ENCODE peak calls at places on chromosomes 7 and 10, in five cellular contexts. U is heart left ventricle, Z is psoas muscle, B is A549, T is right lobe of liver. S is an unnamed sample.
A peak's percentile ranks its signal among the peaks of the same experiment; 100 is the strongest.

GRCh38 chr10:132977807-132978206 is 35.4 kb upstream of the CFAP46 start:
- DNase-seq in U (no peak), B (no peak), T (peak; percentile 11), Z (peak; percentile 19), S (no peak)

GRCh38 chr10:48470115-48470892 is 134.6 kb downstream of the ARHGAP22 start:
- DNase-seq in T (no peak), Z (peak; percentile 33), B (no peak), U (no peak), S (no peak)

GRCh38 chr10:133270204-133270603 is 6.5 kb downstream of the ADAM8 start:
- DNase-seq in B (no peak), T (no peak), U (no peak), Z (no peak), S (no peak)

GRCh38 chr10:24251547-24251946 is 42.6 kb downstream of the KIAA1217 start:
- DNase-seq in T (no peak), Z (no peak), B (no peak), U (no peak), S (no peak)

GRCh38 chr10:124674768-124675222 is 69.4 kb downstream of the FAM53B start:
- DNase-seq in B (no peak), T (peak; percentile 52), Z (peak; percentile 78), U (no peak), S (no peak)

GRCh38 chr10:74419491-74420466 is 268.8 kb downstream of the ADK start:
- DNase-seq in B (peak; percentile 25), Z (no peak), T (no peak), U (no peak), S (no peak)

GRCh38 chr10:124145109-124145860 is 51.9 kb upstream of the CHST15 start:
- DNase-seq in Z (peak; percentile 88), U (peak; percentile 77), T (peak; percentile 77), B (no peak), S (peak; percentile 81)

GRCh38 chr7:43784030-43785001 is 25.8 kb downstream of the BLVRA start:
- DNase-seq in U (no peak), T (no peak), Z (no peak), B (no peak), S (no peak)

GRCh38 chr10:22321156-22321711 is 335 bp downstream of the BMI1 start:
- DNase-seq in U (peak; percentile 70), Z (peak; percentile 86), B (peak; percentile 46), T (peak; percentile 82), S (peak; percentile 64)

GRCh38 chr7:19982841-19983835 is 209.7 kb upstream of the TMEM196 start:
- DNase-seq in T (no peak), B (no peak), Z (no peak), U (peak; percentile 28), S (no peak)

GRCh38 chr10:132144086-132144485 is 42.7 kb upstream of the DPYSL4 start:
- DNase-seq in U (peak; percentile 15), Z (no peak), B (no peak), T (peak; percentile 37), S (no peak)

DNA sequence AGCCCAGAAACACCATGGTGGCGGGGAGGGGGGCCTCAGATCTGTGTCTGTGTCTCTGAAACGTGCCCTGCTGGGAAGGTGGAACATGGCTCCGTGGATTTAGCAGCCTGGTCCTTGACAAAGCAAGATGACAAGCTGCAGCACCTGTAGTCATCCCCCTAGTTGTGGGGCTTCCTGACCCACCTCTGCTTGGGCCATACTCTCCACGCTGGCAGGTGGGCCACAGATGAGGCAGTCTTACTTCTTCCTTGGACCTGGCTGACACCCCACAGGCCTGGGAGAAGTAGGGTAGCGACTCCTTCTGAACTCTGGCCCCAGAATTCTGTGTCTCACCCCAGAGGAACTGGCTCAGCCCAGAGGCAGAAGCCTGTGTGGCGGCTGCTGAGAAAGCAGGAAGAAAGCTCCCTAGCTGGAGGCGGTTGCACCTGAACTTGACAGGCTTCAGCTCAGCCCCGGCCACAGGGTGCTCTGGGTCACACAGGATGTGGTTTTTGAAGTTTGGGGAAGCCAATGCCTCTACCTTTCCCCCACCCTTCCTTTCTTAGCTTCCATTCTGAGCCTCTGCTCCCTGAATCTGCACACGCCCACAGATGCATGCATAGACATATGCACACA is 113.9 kb downstream of the ABLIM1 start:
- DNase-seq in U (no peak), Z (no peak), T (no peak), B (no peak), S (no peak)
- H3K4me3 ChIP-seq in U (no peak overlapping the region), Z (no peak overlapping the region), T (no peak overlapping the region), B (no peak overlapping the region), S (no peak overlapping the region)

GRCh38 chr10:77507313-77507712 is 130.3 kb downstream of the KCNMA1 start:
- DNase-seq in B (no peak), U (no peak), Z (no peak), T (no peak), S (no peak)

GRCh38 chr10:77506517-77506916 is 131.1 kb downstream of the KCNMA1 start:
- DNase-seq in Z (no peak), T (no peak), B (no peak), U (no peak), S (no peak)

GRCh38 chr10:77505431-77506334 is 131.9 kb downstream of the KCNMA1 start:
- DNase-seq in Z (no peak), B (peak; percentile 28), T (no peak), U (no peak), S (no peak)

GRCh38 chr10:77504196-77504869 is 133.3 kb downstream of the KCNMA1 start:
- DNase-seq in U (no peak), Z (no peak), B (no peak), T (no peak), S (no peak)

GRCh38 chr10:77504870-77505257 is 132.7 kb downstream of the KCNMA1 start:
- DNase-seq in B (peak; percentile 49), U (no peak), Z (no peak), T (no peak), S (no peak)
- H3K4me1 ChIP-seq in B (peaks cover 65% of the 10 kb centered on the region), U (peaks cover 4% of the 10 kb centered on the region), Z (peaks cover 26% of the 10 kb centered on the region), T (peaks cover under 1% of the 10 kb centered on the region), S (no peaks in the 10 kb centered on the region)

GRCh38 chr7:33050425-33051318 is 11.9 kb downstream of the NT5C3A start:
- DNase-seq in B (peak; percentile 39), U (no peak), T (no peak), Z (no peak), S (no peak)
- H3K4me3 ChIP-seq in B (no peak overlapping the region), U (peak overlapping the region; percentile 15), T (no peak overlapping the region), Z (peak overlapping the region; percentile 42), S (peak overlapping the region; percentile 5)

GRCh38 chr7:130909161-130909836 is 175.3 kb upstream of the KLF14 start:
- DNase-seq in B (no peak), Z (no peak), T (no peak), U (no peak), S (no peak)
- H3K4me1 ChIP-seq in B (peaks cover 60% of the 10 kb centered on the region), Z (peaks cover 65% of the 10 kb centered on the region), T (peaks cover 50% of the 10 kb centered on the region), U (peaks cover 42% of the 10 kb centered on the region), S (peaks cover 77% of the 10 kb centered on the region)

GRCh38 chr7:100825760-100826545 is 1.4 kb downstream of the EPHB4 start:
- DNase-seq in T (peak; percentile 42), Z (peak; percentile 24), U (no peak), B (no peak), S (no peak)
- H3K4me3 ChIP-seq in T (peak overlapping the region; percentile 70), Z (peak overlapping the region; percentile 67), U (peak overlapping the region; percentile 80), B (peak overlapping the region; percentile 100), S (peak overlapping the region; percentile 71)

DNA sequence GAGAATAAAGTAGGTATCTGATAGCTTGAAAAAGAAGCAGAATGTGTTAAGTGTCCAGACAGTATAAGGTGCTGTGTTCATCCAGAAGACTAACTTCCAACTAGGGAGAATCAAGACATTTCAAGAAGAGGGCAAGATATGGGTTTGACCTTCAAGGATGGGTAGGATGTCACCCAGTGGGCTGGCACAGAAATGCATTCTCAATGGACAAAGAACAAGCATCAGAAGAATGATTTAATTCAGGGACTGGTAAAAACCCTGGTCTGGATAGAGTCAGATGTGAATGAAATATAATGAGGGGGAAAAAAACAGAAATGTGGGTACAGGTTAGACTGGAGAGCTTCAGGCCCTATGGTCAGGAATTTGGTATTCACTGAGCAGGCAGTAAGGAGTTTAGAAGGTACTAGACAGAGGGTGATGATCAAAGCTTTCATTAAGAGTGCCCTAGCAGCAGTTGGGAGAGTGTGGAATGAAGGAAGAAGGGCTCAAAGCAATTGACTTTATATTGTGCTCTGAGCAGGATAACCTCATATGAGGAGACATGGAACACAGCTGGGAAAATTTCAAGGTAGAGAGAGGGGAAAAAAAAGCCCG is 180.7 kb upstream of the ANK3 start:
- DNase-seq in T (no peak), U (no peak), Z (no peak), B (no peak), S (no peak)
- H3K4me1 ChIP-seq in T (no peaks in the 10 kb centered on the region), U (no peaks in the 10 kb centered on the region), Z (peaks cover 9% of the 10 kb centered on the region), B (no peaks in the 10 kb centered on the region), S (no peaks in the 10 kb centered on the region)

GRCh38 chr7:956031-956430 is 1.6 kb upstream of the ADAP1 start:
- DNase-seq in Z (peak; percentile 32), B (no peak), U (peak; percentile 23), T (peak; percentile 48), S (no peak)

GRCh38 chr7:953547-954327 is 743 bp downstream of the ADAP1 start:
- DNase-seq in B (peak; percentile 51), U (peak; percentile 65), Z (peak; percentile 71), T (peak; percentile 77), S (no peak)

GRCh38 chr7:954330-955238 is at the start of gene ADAP1:
- DNase-seq in B (peak; percentile 37), U (peak; percentile 66), T (peak; percentile 65), Z (peak; percentile 62), S (no peak)

GRCh38 chr7:951881-952547 is 2.5 kb downstream of the ADAP1 start:
- DNase-seq in T (peak; percentile 52), Z (peak; percentile 39), B (no peak), U (peak; percentile 24), S (no peak)

GRCh38 chr7:952548-953441 is 1.7 kb downstream of the ADAP1 start:
- DNase-seq in T (peak; percentile 51), U (peak; percentile 17), Z (peak; percentile 44), B (no peak), S (no peak)
- H3K4me3 ChIP-seq in T (no peak overlapping the region), U (peak overlapping the region; percentile 63), Z (peak overlapping the region; percentile 62), B (no peak overlapping the region), S (peak overlapping the region; percentile 54)

DNA sequence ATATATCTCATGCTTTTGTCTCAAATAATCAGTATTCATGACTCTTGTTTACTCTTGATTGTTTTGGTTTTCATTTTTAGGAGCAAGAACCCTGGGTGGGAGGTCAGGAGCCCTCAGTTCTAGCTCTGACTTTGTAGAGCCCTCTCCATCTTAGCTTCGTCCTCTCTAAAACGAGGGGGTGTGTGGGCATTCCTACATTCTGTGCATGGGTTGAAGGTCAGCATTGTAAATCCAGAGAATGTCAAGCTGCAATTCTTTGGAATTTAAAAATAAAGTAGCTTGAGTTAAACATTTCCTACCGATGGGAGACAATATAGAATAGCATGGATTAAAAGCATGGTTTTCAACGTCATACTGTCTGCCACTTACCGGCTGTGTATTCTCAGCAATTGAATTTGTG is 128.3 kb downstream of the PRPF18 start:
- DNase-seq in T (no peak), Z (no peak), U (no peak), B (no peak), S (no peak)
- H3K4me1 ChIP-seq in T (peaks cover 7% of the 10 kb centered on the region), Z (peaks cover 4% of the 10 kb centered on the region), U (peaks cover 23% of the 10 kb centered on the region), B (peaks cover 11% of the 10 kb centered on the region), S (peaks cover 39% of the 10 kb centered on the region)

DNA sequence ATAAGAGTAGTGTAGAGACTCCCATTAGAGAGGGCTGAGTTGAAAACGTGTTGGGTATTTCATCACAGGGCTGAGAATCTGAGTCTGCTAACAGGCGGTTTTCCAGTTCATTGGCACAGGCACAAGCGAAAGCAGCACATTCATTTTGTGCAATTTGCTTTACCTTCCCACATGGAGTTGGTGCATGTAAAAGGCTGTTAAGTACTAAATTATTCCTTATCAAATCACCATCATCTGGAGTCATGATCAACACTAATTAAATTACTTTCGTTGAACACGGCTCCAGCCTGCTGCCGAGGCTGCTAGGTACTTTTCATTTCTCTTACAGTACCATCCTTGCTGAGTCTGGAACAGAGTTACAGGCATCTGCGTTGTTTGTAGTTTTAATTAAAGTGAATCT is 43.8 kb downstream of the ETV1 start:
- DNase-seq in U (no peak), B (no peak), T (no peak), Z (no peak), S (no peak)
- H3K4me3 ChIP-seq in U (peak overlapping the region; percentile 18), B (no peak overlapping the region), T (no peak overlapping the region), Z (peak overlapping the region; percentile 23), S (no peak overlapping the region)

S was measured in right atrium auricular region.